ENCODE peak calls at places on chromosomes 16 and 17, in seven cellular contexts. D is neural progenitor cell, V is colonic mucosa, S is heart left ventricle, X is left ventricle myocardium inferior, M is A549, A is kidney epithelial cell. B is an unnamed sample.

GRCh38 chr17:72988451-72988850 is 104.0 kb downstream of the SLC39A11 start:
- DNase-seq in D (no peak), V (no peak), S (no peak), X (no peak), M (no peak), A (no peak), B (no peak)

GRCh38 chr17:66542183-66542966 is 240.0 kb downstream of the PRKCA start:
- DNase-seq in D (no peak), V (no peak), S (no peak), X (no peak), M (no peak), A (no peak), B (no peak)

GRCh38 chr16:51151435-51151950 is 423 bp upstream of the SALL1 start:
- DNase-seq in D (peak), V (peak), S (no peak), X (no peak), M (peak), A (no peak), B (peak)

GRCh38 chr16:27177031-27177774 is 26.1 kb upstream of the KDM8 start:
- DNase-seq in D (no peak), V (no peak), S (no peak), X (no peak), M (peak), A (peak), B (no peak)

GRCh38 chr16:17423195-17423594 is 47.6 kb downstream of the XYLT1 start:
- DNase-seq in D (peak), V (no peak), S (no peak), X (no peak), M (no peak), A (no peak), B (no peak)

GRCh38 chr17:29862951-29863350 is 67.1 kb downstream of the SSH2 start:
- DNase-seq in D (no peak), V (no peak), S (no peak), X (no peak), M (no peak), A (no peak), B (no peak)

GRCh38 chr16:1127971-1128715 is 24.8 kb upstream of the CACNA1H start:
- DNase-seq in D (no peak), V (no peak), S (no peak), X (no peak), M (no peak), A (no peak), B (no peak)

GRCh38 chr16:19885456-19886060 is 910 bp upstream of the GPRC5B start:
- DNase-seq in D (no peak), V (no peak), S (peak), X (peak), M (no peak), A (no peak), B (peak)

GRCh38 chr17:6969323-6969726 is 26.5 kb upstream of the ALOX12 start:
- DNase-seq in D (no peak), V (no peak), S (no peak), X (no peak), M (peak), A (no peak), B (no peak)

GRCh38 chr17:34015253-34015652 is 239.8 kb upstream of the CCL2 start:
- DNase-seq in D (no peak), V (no peak), S (no peak), X (no peak), M (no peak), A (no peak), B (no peak)

GRCh38 chr16:51641191-51641765 is 490.2 kb upstream of the SALL1 start:
- DNase-seq in D (no peak), V (no peak), S (no peak), X (no peak), M (no peak), A (no peak), B (no peak)

GRCh38 chr16:69537706-69538080 is 28.1 kb upstream of the NFAT5 start:
- DNase-seq in D (no peak), V (no peak), S (no peak), X (no peak), M (no peak), A (no peak), B (no peak)

GRCh38 chr17:32870027-32870670 is 6.8 kb downstream of the MYO1D start:
- DNase-seq in D (no peak), V (no peak), S (peak), X (no peak), M (no peak), A (no peak), B (no peak)

GRCh38 chr17:30468465-30468864 is 8.7 kb upstream of the GOSR1 start:
- DNase-seq in D (no peak), V (no peak), S (no peak), X (no peak), M (no peak), A (no peak), B (no peak)

GRCh38 chr16:23914935-23915549 is 79.3 kb downstream of the PRKCB start:
- DNase-seq in D (no peak), V (no peak), S (no peak), X (no peak), M (no peak), A (no peak), B (no peak)

GRCh38 chr17:4566785-4567184 is 6.4 kb upstream of the GGT6 start:
- DNase-seq in D (peak), V (peak), S (peak), X (no peak), M (peak), A (no peak), B (peak)

GRCh38 chr17:48961516-48962233 is 6.7 kb downstream of the GIP start:
- DNase-seq in D (peak), V (no peak), S (no peak), X (no peak), M (peak), A (no peak), B (no peak)

GRCh38 chr16:27432600-27432957 is 30.6 kb downstream of the IL21R start:
- DNase-seq in D (no peak), V (no peak), S (no peak), X (no peak), M (no peak), A (peak), B (no peak)

GRCh38 chr16:63749256-63749655 is 1372.6 kb downstream of the CDH11 start:
- DNase-seq in D (no peak), V (no peak), S (no peak), X (no peak), M (no peak), A (no peak), B (no peak)

GRCh38 chr17:50710025-50710424 is 2.3 kb upstream of the ANKRD40 start:
- DNase-seq in D (no peak), V (no peak), S (no peak), X (no peak), M (no peak), A (no peak), B (no peak)

GRCh38 chr17:21215935-21216334 is 2.0 kb upstream of the TMEM11 start:
- DNase-seq in D (no peak), V (no peak), S (no peak), X (no peak), M (no peak), A (no peak), B (no peak)

GRCh38 chr17:27994586-27994985 is 47.9 kb upstream of the NLK start:
- DNase-seq in D (no peak), V (no peak), S (no peak), X (no peak), M (no peak), A (no peak), B (no peak)

GRCh38 chr16:53611151-53611802 is 92.4 kb downstream of the RPGRIP1L start:
- DNase-seq in D (no peak), V (peak), S (no peak), X (no peak), M (no peak), A (no peak), B (no peak)

GRCh38 chr16:81901483-81901882 is 109.8 kb downstream of the SDR42E1 start:
- DNase-seq in D (no peak), V (no peak), S (no peak), X (no peak), M (no peak), A (no peak), B (no peak)

GRCh38 chr16:82603784-82604411 is 22.9 kb upstream of the CDH13 start:
- DNase-seq in D (peak), V (peak), S (peak), X (peak), M (peak), A (no peak), B (peak)

GRCh38 chr16:6558133-6558532 is 774.5 kb upstream of the RBFOX1 start:
- DNase-seq in D (peak), V (no peak), S (no peak), X (no peak), M (no peak), A (no peak), B (no peak)

GRCh38 chr16:3662601-3663000 is 8.1 kb downstream of the DNASE1 start:
- DNase-seq in D (no peak), V (no peak), S (no peak), X (no peak), M (no peak), A (no peak), B (no peak)

GRCh38 chr16:82987767-82988166 is 361.0 kb downstream of the CDH13 start:
- DNase-seq in D (no peak), V (no peak), S (no peak), X (no peak), M (no peak), A (peak), B (no peak)

GRCh38 chr16:80210787-80211186 is 330.0 kb upstream of the DYNLRB2 start:
- DNase-seq in D (no peak), V (no peak), S (peak), X (peak), M (no peak), A (no peak), B (no peak)

GRCh38 chr16:81567987-81568748 is 123.6 kb downstream of the CMIP start:
- DNase-seq in D (no peak), V (no peak), S (no peak), X (no peak), M (peak), A (peak), B (no peak)

GRCh38 chr16:57424599-57424998 is 20.0 kb downstream of the CCL17 start:
- DNase-seq in D (no peak), V (no peak), S (no peak), X (no peak), M (no peak), A (no peak), B (no peak)

GRCh38 chr16:89026121-89026612 is 49.2 kb upstream of the CBFA2T3 start:
- DNase-seq in D (no peak), V (no peak), S (no peak), X (no peak), M (no peak), A (no peak), B (no peak)

GRCh38 chr17:52271781-52272180 is 113.3 kb upstream of the CA10 start:
- DNase-seq in D (no peak), V (no peak), S (no peak), X (no peak), M (no peak), A (no peak), B (no peak)

DNA sequence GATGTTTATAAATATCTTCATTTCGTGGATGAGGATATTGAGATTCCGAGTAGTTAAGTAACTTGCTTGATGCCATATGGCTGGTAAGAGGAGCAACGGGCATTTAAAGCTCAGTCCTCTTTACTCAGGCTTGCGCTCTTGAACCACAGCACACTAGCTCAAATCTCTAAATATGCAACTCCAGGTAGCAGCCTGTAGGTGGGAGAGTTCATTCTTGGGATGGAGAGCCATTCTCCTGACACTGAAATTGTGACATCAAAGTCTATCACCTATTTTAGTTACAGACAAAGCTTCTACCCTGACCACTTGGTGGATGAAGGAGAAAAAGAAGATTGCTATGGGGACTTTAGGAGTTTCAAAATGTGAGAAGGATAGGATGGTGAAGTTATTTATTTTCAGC is 118.1 kb upstream of the CA10 start:
- DNase-seq in D (no peak), V (no peak), S (no peak), X (no peak), M (no peak), A (no peak), B (no peak)
- TF ChIP-seq CTCF in D (no peak), V (no peak), S (no peak), X (no peak), M (no peak), A (no peak), B (no peak)

GRCh38 chr16:72658888-72659717 is 388.8 kb downstream of the ZFHX3 start:
- DNase-seq in D (no peak), V (no peak), S (no peak), X (no peak), M (no peak), A (no peak), B (no peak)

GRCh38 chr16:72664122-72664479 is 383.8 kb downstream of the ZFHX3 start:
- DNase-seq in D (no peak), V (no peak), S (no peak), X (no peak), M (no peak), A (no peak), B (no peak)

GRCh38 chr16:72666267-72666666 is 381.7 kb downstream of the ZFHX3 start:
- DNase-seq in D (peak), V (no peak), S (no peak), X (no peak), M (no peak), A (no peak), B (no peak)

DNA sequence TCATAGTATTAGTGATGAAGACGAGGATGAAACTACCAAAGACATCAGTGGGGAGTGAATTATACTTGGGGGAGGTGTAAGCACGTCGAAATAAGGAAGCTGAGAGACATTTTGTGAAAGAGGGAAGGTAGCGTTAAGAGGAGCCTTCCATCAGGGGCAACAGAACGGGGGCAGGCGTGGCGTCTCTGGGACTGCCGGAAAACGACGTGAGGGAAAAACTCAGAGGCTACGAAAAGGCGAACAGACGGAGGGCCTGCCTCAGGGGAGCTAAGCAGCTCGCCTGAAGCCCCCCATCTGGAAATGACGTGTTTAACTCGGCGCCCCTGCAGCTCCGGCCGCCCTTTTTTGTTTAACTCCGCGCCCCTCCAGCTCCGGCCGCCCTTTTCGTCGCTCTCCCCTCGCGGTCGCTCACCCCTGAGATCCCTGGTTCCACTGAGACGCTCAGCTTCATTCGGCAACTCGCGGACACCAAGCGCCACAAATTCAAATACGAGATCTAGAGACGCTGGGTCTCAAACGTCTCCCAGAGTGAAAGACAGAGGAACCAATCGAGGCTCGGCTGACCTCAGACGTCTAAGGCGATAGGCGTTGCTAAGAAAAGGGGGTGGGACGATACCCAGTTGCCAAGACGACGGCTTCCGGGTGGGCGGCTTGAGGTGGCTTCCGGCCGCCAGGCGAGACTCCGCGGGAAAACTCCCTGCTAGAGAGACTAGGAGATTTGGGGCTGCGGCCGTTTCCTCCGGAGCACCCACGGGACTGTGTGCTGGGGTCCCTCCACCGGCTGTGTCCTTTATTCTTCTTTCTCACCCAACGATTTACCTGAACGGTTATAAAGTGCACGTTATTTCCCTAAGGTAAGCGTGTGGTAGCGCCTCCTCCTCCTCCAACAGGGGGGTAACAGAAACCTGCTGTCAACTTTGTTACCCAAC is 383.2 kb downstream of the ZFHX3 start:
- DNase-seq in D (peak), V (peak), S (peak), X (peak), M (peak), A (peak), B (peak)
- TF ChIP-seq CTCF in D (no peak), V (no peak), S (no peak), X (no peak), M (no peak), A (no peak), B (peak)

DNA sequence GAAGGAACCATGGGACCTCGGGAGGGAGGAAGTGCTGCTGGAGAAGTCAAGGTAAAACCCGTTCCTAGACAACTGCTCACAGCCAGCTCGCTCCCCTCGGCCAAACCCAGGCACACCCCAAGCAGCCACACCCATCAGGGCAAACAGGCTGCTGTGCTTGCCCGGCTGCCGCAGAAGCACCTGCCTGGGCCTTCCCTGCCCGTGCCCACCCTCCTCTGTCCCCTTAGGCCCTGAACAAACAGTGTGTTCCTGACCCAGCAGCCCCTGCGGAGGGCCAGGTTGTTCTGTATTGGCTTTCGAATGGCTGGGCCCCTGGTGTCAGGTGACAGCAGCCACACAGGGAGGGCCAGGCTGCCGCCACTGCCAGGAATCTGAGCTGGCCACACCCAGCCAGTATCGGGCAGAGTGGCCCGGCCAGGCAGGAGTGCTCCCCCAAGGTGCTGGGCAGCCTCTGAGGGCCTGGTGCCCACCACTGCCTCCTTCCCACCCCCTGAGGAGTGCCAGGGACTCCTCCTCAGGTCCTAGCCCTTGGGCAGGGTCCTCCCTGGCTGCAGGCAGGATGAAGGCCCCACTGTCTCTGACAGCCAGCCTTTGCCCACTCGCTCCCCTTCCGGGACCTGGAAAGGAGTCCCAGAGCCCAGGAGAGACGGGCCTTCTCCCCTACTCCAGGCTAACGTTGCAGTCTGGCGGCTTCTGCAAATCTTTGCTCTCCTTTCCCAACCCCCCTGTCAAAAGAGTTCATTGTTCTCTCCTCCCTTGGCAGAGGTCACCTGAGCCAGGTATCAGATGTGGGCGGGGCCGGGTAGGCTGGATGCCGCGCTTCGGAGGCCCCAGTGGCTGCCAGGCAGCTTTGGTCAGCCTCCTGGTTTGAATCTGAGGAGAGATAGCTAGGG is 24.0 kb downstream of the LLGL2 start:
- DNase-seq in D (peak), V (peak), S (no peak), X (no peak), M (peak), A (no peak), B (no peak)
- TF ChIP-seq CTCF in D (no peak), V (no peak), S (no peak), X (no peak), M (no peak), A (no peak), B (no peak)

DNA sequence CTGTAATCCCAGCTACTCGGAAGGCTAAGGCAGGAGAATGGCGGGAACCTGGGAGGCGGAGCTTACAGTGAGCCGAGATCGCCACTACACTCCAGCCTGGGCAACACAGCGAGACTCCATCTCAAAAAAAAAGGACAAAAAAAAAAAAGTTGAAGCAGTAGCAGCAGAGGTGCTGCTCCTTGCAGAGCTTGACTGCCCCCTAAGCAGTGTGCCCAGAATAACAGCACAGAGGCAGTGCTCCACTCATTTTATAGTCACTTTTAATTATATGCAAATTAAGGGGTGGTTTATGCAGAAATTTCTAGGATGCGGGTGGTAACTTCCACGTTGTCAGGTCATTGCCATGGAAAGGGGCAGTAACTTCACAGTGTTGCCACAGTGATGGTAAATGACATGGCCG is 54.3 kb upstream of the NOL11 start:
- DNase-seq in D (no peak), V (no peak), S (no peak), X (no peak), M (peak), A (no peak), B (no peak)
- TF ChIP-seq CTCF in D (no peak), V (no peak), S (no peak), X (no peak), M (no peak), A (no peak), B (no peak)

GRCh38 chr17:1776328-1776727 is 14.5 kb downstream of the SERPINF1 start:
- DNase-seq in D (no peak), V (no peak), S (no peak), X (no peak), M (no peak), A (no peak), B (no peak)
- TF ChIP-seq CTCF in D (no peak), V (no peak), S (no peak), X (no peak), M (no peak), A (no peak), B (no peak)

GRCh38 chr17:63827002-63827800 is at the start of the genes FTSJ3 and PSMC5:
- DNase-seq in D (peak), V (peak), S (peak), X (peak), M (peak), A (peak), B (peak)
- TF ChIP-seq CTCF in D (peak), V (peak), S (peak), X (peak), M (peak), A (peak), B (peak)

GRCh38 chr17:77257169-77257568 is 116.4 kb downstream of the SEC14L1 start:
- DNase-seq in D (no peak), V (no peak), S (no peak), X (no peak), M (no peak), A (no peak), B (no peak)

GRCh38 chr17:77252736-77253135 is 112.0 kb downstream of the SEC14L1 start:
- DNase-seq in D (no peak), V (no peak), S (no peak), X (no peak), M (no peak), A (no peak), B (no peak)

GRCh38 chr17:77256710-77257109 is 115.9 kb downstream of the SEC14L1 start:
- DNase-seq in D (no peak), V (no peak), S (no peak), X (no peak), M (no peak), A (no peak), B (no peak)

GRCh38 chr17:77253611-77254051 is 112.9 kb downstream of the SEC14L1 start:
- DNase-seq in D (no peak), V (no peak), S (no peak), X (no peak), M (no peak), A (no peak), B (no peak)

GRCh38 chr17:77254961-77255741 is 114.4 kb downstream of the SEC14L1 start:
- DNase-seq in D (peak), V (no peak), S (no peak), X (no peak), M (peak), A (peak), B (no peak)
- TF ChIP-seq CTCF in D (no peak), V (no peak), S (no peak), X (no peak), M (no peak), A (no peak), B (no peak)